ENCODE peak calls at places on chromosome 10, in eight cellular contexts. S is dorsolateral prefrontal cortex; P is WTC11; C is GM10248; F is neural crest cell; A is transverse colon; R is stimulated activated CD4-positive, alpha-beta T cell treated with anti-CD3 and anti-CD28 coated beads, Interleukin-2, amount 100 ng/mL, for 48 hours; D is stimulated activated CD8-positive, alpha-beta memory T cell treated with anti-CD3 and anti-CD28 coated beads, Interleukin-7, amount 100 ng/mL, for 4 hours. E is an unnamed sample.

GRCh38 chr10:124560377-124560776 is 98.8 kb downstream of the LHPP start:
- DNase-seq in A (peak), C (no peak), R (no peak), P (no peak), D (no peak), F (no peak), S (peak), E (no peak)

GRCh38 chr10:71739368-71739900 is 19.9 kb upstream of the C10orf105 start:
- DNase-seq in C (no peak), P (no peak), D (no peak), R (no peak), F (no peak), S (no peak), A (no peak), E (no peak)

GRCh38 chr10:1253476-1254353 is 197.5 kb downstream of the WDR37 start:
- DNase-seq in P (no peak), C (no peak), S (no peak), R (no peak), D (no peak), F (no peak), A (no peak), E (no peak)

GRCh38 chr10:30386801-30387588 is 37.9 kb upstream of the MTPAP start:
- DNase-seq in F (no peak), D (no peak), S (no peak), A (no peak), R (no peak), P (no peak), C (no peak), E (no peak)

GRCh38 chr10:8034666-8035640 is 19.5 kb upstream of the GATA3 start:
- DNase-seq in F (no peak), S (no peak), C (peak), A (no peak), P (no peak), R (no peak), D (no peak), E (peak)

GRCh38 chr10:30857803-30858202 is 173.9 kb downstream of the ZNF438 start:
- DNase-seq in D (no peak), S (no peak), F (no peak), R (no peak), P (no peak), C (no peak), A (peak), E (no peak)

GRCh38 chr10:3066317-3066931 is 924 bp upstream of the PFKP start:
- DNase-seq in C (no peak), A (no peak), D (no peak), S (no peak), P (no peak), R (no peak), F (no peak), E (no peak)

GRCh38 chr10:45471531-45472310 is 97.7 kb downstream of the ALOX5 start:
- DNase-seq in D (no peak), S (no peak), F (no peak), A (no peak), P (peak), C (no peak), R (no peak), E (no peak)

GRCh38 chr10:77537720-77538373 is 99.8 kb downstream of the KCNMA1 start:
- DNase-seq in P (no peak), R (no peak), C (no peak), S (no peak), F (no peak), D (no peak), A (no peak), E (no peak)

GRCh38 chr10:98173258-98173657 is 38.8 kb downstream of the R3HCC1L start:
- DNase-seq in D (no peak), S (no peak), C (no peak), R (no peak), A (no peak), F (no peak), P (no peak), E (no peak)

GRCh38 chr10:18523025-18523424 is 128.4 kb downstream of the NSUN6 start:
- DNase-seq in C (no peak), F (no peak), S (no peak), A (no peak), R (no peak), P (no peak), D (no peak), E (no peak)

GRCh38 chr10:97179731-97180366 is 5.9 kb downstream of the SLIT1 start:
- DNase-seq in D (no peak), F (peak), S (peak), A (no peak), P (peak), R (no peak), C (no peak), E (no peak)

GRCh38 chr10:32149257-32149955 is 93.2 kb upstream of the KIF5B start:
- DNase-seq in A (peak), C (peak), R (peak), F (no peak), D (no peak), S (no peak), P (no peak), E (no peak)

GRCh38 chr10:49831352-49832040 is 69.4 kb upstream of the OGDHL start:
- DNase-seq in D (no peak), R (no peak), F (no peak), A (no peak), P (peak), S (no peak), C (no peak), E (no peak)

GRCh38 chr10:132036887-132037675 is 28.7 kb upstream of the JAKMIP3 start:
- DNase-seq in S (peak), A (no peak), P (peak), C (no peak), R (no peak), F (no peak), D (no peak), E (no peak)

GRCh38 chr10:110442746-110443145 is 55.0 kb upstream of the DUSP5 start:
- DNase-seq in D (no peak), P (no peak), C (no peak), S (no peak), R (no peak), F (no peak), A (no peak), E (no peak)

GRCh38 chr10:91296471-91296870 is 76.0 kb downstream of the PCGF5 start:
- DNase-seq in D (no peak), F (no peak), C (no peak), P (no peak), R (no peak), S (no peak), A (no peak), E (no peak)

GRCh38 chr10:30000802-30001571 is 58.4 kb downstream of the JCAD start:
- DNase-seq in F (no peak), R (no peak), S (no peak), A (peak), P (no peak), D (no peak), C (no peak), E (no peak)

GRCh38 chr10:94129393-94130130 is 135.8 kb downstream of the PLCE1 start:
- DNase-seq in C (no peak), S (no peak), A (no peak), R (no peak), P (no peak), D (no peak), F (no peak), E (no peak)

GRCh38 chr10:106566871-106567270 is 597.6 kb downstream of the SORCS1 start:
- DNase-seq in P (no peak), C (no peak), F (no peak), A (no peak), D (no peak), S (no peak), R (no peak), E (no peak)

GRCh38 chr10:112000466-112000865 is 183.1 kb downstream of the GPAM start:
- DNase-seq in D (no peak), F (no peak), S (no peak), C (no peak), R (no peak), A (no peak), P (no peak), E (no peak)

GRCh38 chr10:20105236-20105635 is 289.0 kb downstream of the PLXDC2 start:
- DNase-seq in R (no peak), A (no peak), D (no peak), S (no peak), C (no peak), P (no peak), F (no peak), E (no peak)

GRCh38 chr10:93280699-93281366 is 201.3 kb downstream of the MYOF start:
- DNase-seq in P (peak), D (no peak), R (no peak), A (no peak), C (no peak), F (no peak), S (no peak), E (no peak)

GRCh38 chr10:14665304-14665703 is 109.4 kb downstream of the FAM107B start:
- DNase-seq in P (no peak), A (no peak), C (no peak), R (peak), F (no peak), S (no peak), D (no peak), E (no peak)

GRCh38 chr10:1364151-1364910 is 308.1 kb downstream of the WDR37 start:
- DNase-seq in F (no peak), R (no peak), S (no peak), P (no peak), A (no peak), C (no peak), D (no peak), E (no peak)

GRCh38 chr10:114795039-114795438 is 26.5 kb upstream of the FHIP2A start:
- DNase-seq in D (no peak), P (no peak), R (no peak), S (no peak), A (no peak), F (no peak), C (no peak), E (no peak)

GRCh38 chr10:44325878-44326277 is 59.0 kb downstream of the CXCL12 start:
- DNase-seq in R (no peak), P (no peak), D (no peak), C (no peak), F (no peak), S (no peak), A (no peak), E (no peak)

GRCh38 chr10:94631077-94631476 is 52.5 kb upstream of the CYP2C18 start:
- DNase-seq in R (no peak), P (no peak), A (no peak), D (no peak), C (no peak), F (no peak), S (no peak), E (no peak)

GRCh38 chr10:32923849-32924248 is 34.2 kb downstream of the ITGB1 start:
- DNase-seq in P (no peak), R (no peak), C (no peak), A (no peak), S (no peak), D (no peak), F (no peak), E (no peak)

GRCh38 chr10:47401874-47402645 is 18.0 kb upstream of the ZNF488 start:
- DNase-seq in R (no peak), P (no peak), A (no peak), D (no peak), C (no peak), F (no peak), S (no peak), E (no peak)

GRCh38 chr10:95756061-95756751 is at the start of gene ENTPD1:
- DNase-seq in A (peak), R (no peak), F (no peak), D (no peak), P (peak), S (no peak), C (peak), E (no peak)

E was measured in B cell.